ENCODE peak calls at places on chromosomes 4 and X, in five cellular contexts. One of them, this sample, is unnamed.

GRCh38 chrX:72394518-72395163 is 88.9 kb upstream of the CITED1 start:
- DNase-seq in ovary: peak
- DNase-seq in progenitor cell of endocrine pancreas: no peak
- DNase-seq in pancreas: no peak
- DNase-seq in spleen: no peak
- DNase-seq in this sample: peak

GRCh38 chr4:38948551-38948950 is 80.9 kb downstream of the FAM114A1 start:
- DNase-seq in ovary: peak
- DNase-seq in pancreas: no peak
- DNase-seq in progenitor cell of endocrine pancreas: no peak
- DNase-seq in spleen: no peak
- DNase-seq in this sample: peak

GRCh38 chr4:145231906-145232700 is 51.7 kb upstream of the OTUD4 start:
- DNase-seq in ovary: no peak
- DNase-seq in pancreas: no peak
- DNase-seq in spleen: no peak
- DNase-seq in progenitor cell of endocrine pancreas: no peak
- DNase-seq in this sample: no peak

GRCh38 chrX:96147645-96148044 is 537.0 kb upstream of the DIAPH2 start:
- DNase-seq in progenitor cell of endocrine pancreas: no peak
- DNase-seq in spleen: no peak
- DNase-seq in ovary: no peak
- DNase-seq in pancreas: no peak
- DNase-seq in this sample: no peak

GRCh38 chr4:146582864-146583263 is 55.8 kb upstream of the POU4F2 start:
- DNase-seq in pancreas: no peak
- DNase-seq in ovary: no peak
- DNase-seq in progenitor cell of endocrine pancreas: no peak
- DNase-seq in spleen: no peak
- DNase-seq in this sample: no peak

GRCh38 chr4:183348706-183349659 is 26.8 kb upstream of the CLDN24 start:
- DNase-seq in ovary: no peak
- DNase-seq in spleen: peak
- DNase-seq in pancreas: no peak
- DNase-seq in progenitor cell of endocrine pancreas: no peak
- DNase-seq in this sample: peak

GRCh38 chr4:165359501-165359900 is 19.3 kb upstream of the CPE start:
- DNase-seq in ovary: no peak
- DNase-seq in spleen: no peak
- DNase-seq in progenitor cell of endocrine pancreas: no peak
- DNase-seq in pancreas: no peak
- DNase-seq in this sample: no peak

GRCh38 chrX:136954930-136955329 is 74.4 kb upstream of the RBMX start:
- DNase-seq in ovary: no peak
- DNase-seq in pancreas: no peak
- DNase-seq in spleen: no peak
- DNase-seq in progenitor cell of endocrine pancreas: no peak
- DNase-seq in this sample: no peak

GRCh38 chr4:58564695-58565094 is 1454.5 kb upstream of the IGFBP7 start:
- DNase-seq in spleen: no peak
- DNase-seq in pancreas: no peak
- DNase-seq in ovary: no peak
- DNase-seq in progenitor cell of endocrine pancreas: no peak
- DNase-seq in this sample: no peak

GRCh38 chrX:145843196-145843595 is 25.6 kb downstream of the SLITRK2 start:
- DNase-seq in pancreas: peak
- DNase-seq in progenitor cell of endocrine pancreas: no peak
- DNase-seq in ovary: no peak
- DNase-seq in spleen: no peak
- DNase-seq in this sample: no peak

GRCh38 chrX:1453390-1453783 is 678 bp upstream of the ASMTL start:
- DNase-seq in pancreas: no peak
- DNase-seq in progenitor cell of endocrine pancreas: no peak
- DNase-seq in spleen: peak
- DNase-seq in ovary: no peak
- DNase-seq in this sample: no peak

GRCh38 chr4:81565137-81565870 is 93.6 kb upstream of the RASGEF1B start:
- DNase-seq in spleen: peak
- DNase-seq in pancreas: peak
- DNase-seq in ovary: peak
- DNase-seq in progenitor cell of endocrine pancreas: no peak
- DNase-seq in this sample: peak

GRCh38 chr4:129264008-129264657 is 168.2 kb downstream of the C4orf33 start:
- DNase-seq in ovary: no peak
- DNase-seq in progenitor cell of endocrine pancreas: no peak
- DNase-seq in pancreas: no peak
- DNase-seq in spleen: no peak
- DNase-seq in this sample: no peak

GRCh38 chrX:10618911-10619310 is 1.5 kb downstream of the MID1 start:
- DNase-seq in spleen: no peak
- DNase-seq in ovary: no peak
- DNase-seq in pancreas: no peak
- DNase-seq in progenitor cell of endocrine pancreas: no peak
- DNase-seq in this sample: no peak

GRCh38 chr4:106365613-106366012 is 3.0 kb downstream of the GIMD1 start:
- DNase-seq in spleen: no peak
- DNase-seq in pancreas: no peak
- DNase-seq in progenitor cell of endocrine pancreas: no peak
- DNase-seq in ovary: no peak
- DNase-seq in this sample: no peak

GRCh38 chrX:17748684-17749083 is 11.4 kb downstream of the SCML1 start:
- DNase-seq in ovary: no peak
- DNase-seq in progenitor cell of endocrine pancreas: no peak
- DNase-seq in pancreas: no peak
- DNase-seq in spleen: no peak
- DNase-seq in this sample: no peak

GRCh38 chr4:40309250-40309774 is 25.8 kb upstream of the CHRNA9 start:
- DNase-seq in ovary: peak
- DNase-seq in progenitor cell of endocrine pancreas: peak
- DNase-seq in spleen: peak
- DNase-seq in pancreas: peak
- DNase-seq in this sample: peak

GRCh38 chr4:2304877-2305561 is 43.1 kb upstream of the MXD4 start:
- DNase-seq in progenitor cell of endocrine pancreas: no peak
- DNase-seq in pancreas: no peak
- DNase-seq in spleen: peak
- DNase-seq in ovary: no peak
- DNase-seq in this sample: no peak

GRCh38 chr4:38898245-38898644 is 30.6 kb downstream of the FAM114A1 start:
- DNase-seq in ovary: no peak
- DNase-seq in progenitor cell of endocrine pancreas: no peak
- DNase-seq in spleen: no peak
- DNase-seq in pancreas: no peak
- DNase-seq in this sample: no peak

GRCh38 chrX:134144231-134144630 is 92.8 kb upstream of the CCDC160 start:
- DNase-seq in spleen: no peak
- DNase-seq in progenitor cell of endocrine pancreas: no peak
- DNase-seq in pancreas: no peak
- DNase-seq in ovary: no peak
- DNase-seq in this sample: no peak

GRCh38 chrX:71053217-71053621 is 14.9 kb downstream of the SNX12 start:
- DNase-seq in progenitor cell of endocrine pancreas: peak
- DNase-seq in spleen: no peak
- DNase-seq in pancreas: no peak
- DNase-seq in ovary: no peak
- DNase-seq in this sample: no peak

GRCh38 chrX:136031626-136032025 is 46.4 kb downstream of the SLC9A6 start:
- DNase-seq in spleen: no peak
- DNase-seq in progenitor cell of endocrine pancreas: no peak
- DNase-seq in ovary: no peak
- DNase-seq in pancreas: no peak
- DNase-seq in this sample: no peak

GRCh38 chr4:4443821-4444220 is 56.9 kb downstream of the NSG1 start:
- DNase-seq in pancreas: no peak
- DNase-seq in spleen: no peak
- DNase-seq in ovary: no peak
- DNase-seq in progenitor cell of endocrine pancreas: no peak
- DNase-seq in this sample: no peak

GRCh38 chr4:766152-766515 is 59.8 kb downstream of the CPLX1 start:
- DNase-seq in ovary: no peak
- DNase-seq in spleen: no peak
- DNase-seq in progenitor cell of endocrine pancreas: no peak
- DNase-seq in pancreas: no peak
- DNase-seq in this sample: peak

GRCh38 chr4:79042079-79042674 is 102.9 kb upstream of the PAQR3 start:
- DNase-seq in progenitor cell of endocrine pancreas: no peak
- DNase-seq in pancreas: no peak
- DNase-seq in ovary: no peak
- DNase-seq in spleen: no peak
- DNase-seq in this sample: no peak

GRCh38 chr4:101200561-101200960 is 146.8 kb downstream of the PPP3CA start:
- DNase-seq in progenitor cell of endocrine pancreas: no peak
- DNase-seq in ovary: no peak
- DNase-seq in spleen: no peak
- DNase-seq in pancreas: no peak
- DNase-seq in this sample: no peak

GRCh38 chrX:8189096-8189830 is 18.2 kb upstream of the VCX2 start:
- DNase-seq in ovary: no peak
- DNase-seq in spleen: no peak
- DNase-seq in pancreas: no peak
- DNase-seq in progenitor cell of endocrine pancreas: no peak
- DNase-seq in this sample: no peak

GRCh38 chrX:8191022-8191421 is 20.0 kb upstream of the VCX2 start:
- DNase-seq in spleen: no peak
- DNase-seq in pancreas: no peak
- DNase-seq in progenitor cell of endocrine pancreas: no peak
- DNase-seq in ovary: no peak
- DNase-seq in this sample: no peak

GRCh38 chrX:8190341-8190830 is 19.3 kb upstream of the VCX2 start:
- DNase-seq in pancreas: no peak
- DNase-seq in spleen: no peak
- DNase-seq in progenitor cell of endocrine pancreas: no peak
- DNase-seq in ovary: no peak
- DNase-seq in this sample: no peak

GRCh38 chrX:8194216-8194615 is 23.1 kb upstream of the VCX2 start:
- DNase-seq in pancreas: no peak
- DNase-seq in ovary: no peak
- DNase-seq in progenitor cell of endocrine pancreas: no peak
- DNase-seq in spleen: no peak
- DNase-seq in this sample: no peak

GRCh38 chrX:8192276-8192675 is 21.2 kb upstream of the VCX2 start:
- DNase-seq in spleen: no peak
- DNase-seq in progenitor cell of endocrine pancreas: no peak
- DNase-seq in pancreas: no peak
- DNase-seq in ovary: no peak
- DNase-seq in this sample: no peak
- TF ChIP-seq CTCF in spleen: no peak
- TF ChIP-seq CTCF in progenitor cell of endocrine pancreas: no peak
- TF ChIP-seq CTCF in pancreas: no peak
- TF ChIP-seq CTCF in ovary: no peak
- TF ChIP-seq CTCF in this sample: no peak

GRCh38 chrX:105701310-105702052 is 120.9 kb upstream of the NRK start:
- DNase-seq in ovary: no peak
- DNase-seq in progenitor cell of endocrine pancreas: no peak
- DNase-seq in spleen: no peak
- DNase-seq in pancreas: no peak
- DNase-seq in this sample: no peak
- TF ChIP-seq CTCF in ovary: no peak
- TF ChIP-seq CTCF in progenitor cell of endocrine pancreas: peak
- TF ChIP-seq CTCF in spleen: no peak
- TF ChIP-seq CTCF in pancreas: no peak
- TF ChIP-seq CTCF in this sample: no peak

GRCh38 chr4:100063355-100063754 is 113.3 kb upstream of the H2AZ1 start:
- DNase-seq in spleen: no peak
- DNase-seq in progenitor cell of endocrine pancreas: no peak
- DNase-seq in pancreas: no peak
- DNase-seq in ovary: no peak
- DNase-seq in this sample: no peak
- TF ChIP-seq CTCF in spleen: no peak
- TF ChIP-seq CTCF in progenitor cell of endocrine pancreas: no peak
- TF ChIP-seq CTCF in pancreas: no peak
- TF ChIP-seq CTCF in ovary: no peak
- TF ChIP-seq CTCF in this sample: no peak

DNA sequence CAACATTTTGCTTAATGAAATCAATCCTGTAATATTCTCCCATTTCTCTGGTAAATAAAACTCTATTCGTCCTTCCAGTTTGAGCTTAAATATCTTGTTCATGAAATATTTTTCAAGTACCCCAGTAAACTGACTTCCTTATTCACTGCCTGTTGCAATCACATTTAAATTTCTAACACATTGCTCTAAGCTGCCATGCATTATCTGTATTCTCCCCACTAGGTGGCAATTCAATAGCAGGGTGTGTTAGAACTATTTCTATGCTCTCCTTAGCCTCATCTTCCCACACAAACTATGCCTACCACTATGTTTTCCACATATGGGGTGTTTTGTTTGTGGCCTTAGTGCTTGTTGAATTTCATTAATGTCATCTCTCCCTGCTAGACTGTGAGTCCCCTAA is 377.1 kb upstream of the HS3ST1 start:
- DNase-seq in ovary: no peak
- DNase-seq in pancreas: no peak
- DNase-seq in progenitor cell of endocrine pancreas: no peak
- DNase-seq in spleen: no peak
- DNase-seq in this sample: no peak
- TF ChIP-seq CTCF in ovary: no peak
- TF ChIP-seq CTCF in pancreas: peak
- TF ChIP-seq CTCF in progenitor cell of endocrine pancreas: peak
- TF ChIP-seq CTCF in spleen: peak
- TF ChIP-seq CTCF in this sample: peak

GRCh38 chr4:169270810-169271691 is at the start of gene SH3RF1:
- DNase-seq in ovary: peak
- DNase-seq in pancreas: peak
- DNase-seq in spleen: peak
- DNase-seq in progenitor cell of endocrine pancreas: peak
- DNase-seq in this sample: peak
- TF ChIP-seq CTCF in ovary: no peak
- TF ChIP-seq CTCF in pancreas: peak
- TF ChIP-seq CTCF in spleen: peak
- TF ChIP-seq CTCF in progenitor cell of endocrine pancreas: peak
- TF ChIP-seq CTCF in this sample: peak

DNA sequence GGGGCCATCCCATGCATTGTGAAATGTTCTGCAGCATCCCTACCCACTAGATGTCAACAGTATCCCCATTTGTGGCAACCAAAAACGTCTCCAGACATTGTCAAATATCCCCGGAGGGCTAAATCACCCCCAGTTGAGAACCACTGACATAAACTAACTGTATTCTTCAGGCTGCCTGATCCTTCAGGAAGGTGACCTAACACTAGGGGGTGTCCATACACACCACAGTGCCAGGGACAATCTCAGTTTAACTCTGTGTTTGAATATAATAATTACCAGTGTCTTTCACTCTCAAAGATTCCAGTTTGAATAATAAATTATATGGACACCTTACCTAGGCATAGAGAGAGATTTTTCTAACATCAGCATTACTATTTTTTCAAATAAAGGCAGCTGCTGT is 6.4 kb downstream of the ACE2 start:
- DNase-seq in ovary: no peak
- DNase-seq in spleen: no peak
- DNase-seq in progenitor cell of endocrine pancreas: no peak
- DNase-seq in pancreas: no peak
- DNase-seq in this sample: no peak
- TF ChIP-seq CTCF in ovary: no peak
- TF ChIP-seq CTCF in spleen: no peak
- TF ChIP-seq CTCF in progenitor cell of endocrine pancreas: peak
- TF ChIP-seq CTCF in pancreas: no peak
- TF ChIP-seq CTCF in this sample: no peak